ENCODE peak calls at places on chromosome 15, in five cellular contexts. S is breast epithelium, I is frontal cortex, H is lung, Y is SW480. K is an unnamed sample.

GRCh38 chr15:68816158-68816557 is 4.5 kb downstream of the ANP32A start:
- DNase-seq in S (no peak), I (no peak), H (no peak), Y (no peak), K (no peak)

GRCh38 chr15:82890338-82891024 is 62.0 kb downstream of the HOMER2 start:
- DNase-seq in S (no peak), I (no peak), H (no peak), Y (no peak), K (no peak)

GRCh38 chr15:75776075-75776443 is 63.4 kb upstream of the CSPG4 start:
- DNase-seq in S (no peak), I (no peak), H (no peak), Y (peak), K (no peak)

GRCh38 chr15:76711351-76711827 is 193.8 kb downstream of the SCAPER start:
- DNase-seq in S (no peak), I (no peak), H (no peak), Y (peak), K (no peak)

GRCh38 chr15:56832125-56832524 is 86.3 kb upstream of the TCF12 start:
- DNase-seq in S (peak), I (no peak), H (no peak), Y (no peak), K (no peak)

GRCh38 chr15:44265757-44266156 is 22.8 kb upstream of the GOLM2 start:
- DNase-seq in S (no peak), I (no peak), H (no peak), Y (no peak), K (no peak)

GRCh38 chr15:43950551-43950950 is 123.7 kb downstream of the WDR76 start:
- DNase-seq in S (no peak), I (no peak), H (no peak), Y (no peak), K (no peak)

GRCh38 chr15:74337607-74338211 is 29.7 kb downstream of the CYP11A1 start:
- DNase-seq in S (no peak), I (no peak), H (no peak), Y (no peak), K (no peak)

GRCh38 chr15:73924258-73924921 is 1.9 kb upstream of the LOXL1 start:
- DNase-seq in S (no peak), I (peak), H (no peak), Y (no peak), K (no peak)

GRCh38 chr15:35548435-35548834 is 2.5 kb upstream of the DPH6 start:
- DNase-seq in S (no peak), I (no peak), H (no peak), Y (no peak), K (no peak)

GRCh38 chr15:57881361-57881760 is 174.8 kb downstream of the POLR2M start:
- DNase-seq in S (no peak), I (no peak), H (no peak), Y (no peak), K (no peak)

GRCh38 chr15:87681054-87681453 is 575.5 kb downstream of the NTRK3 start:
- DNase-seq in S (no peak), I (no peak), H (no peak), Y (no peak), K (no peak)

GRCh38 chr15:77654975-77655374 is 22.3 kb upstream of the LINGO1 start:
- DNase-seq in S (no peak), I (no peak), H (no peak), Y (peak), K (peak)

GRCh38 chr15:85473455-85473854 is 93.1 kb downstream of the AKAP13 start:
- DNase-seq in S (no peak), I (no peak), H (no peak), Y (no peak), K (no peak)

GRCh38 chr15:74131618-74132191 is 1.3 kb downstream of the ISLR2 start:
- DNase-seq in S (no peak), I (no peak), H (no peak), Y (no peak), K (no peak)

GRCh38 chr15:59524331-59524731 is 86.3 kb downstream of the FAM81A start:
- DNase-seq in S (no peak), I (no peak), H (no peak), Y (no peak), K (no peak)

GRCh38 chr15:69794643-69795461 is 302.9 kb downstream of the TLE3 start:
- DNase-seq in S (no peak), I (no peak), H (peak), Y (peak), K (no peak)

GRCh38 chr15:84594617-84595290 is 6.1 kb upstream of the ZSCAN2 start:
- DNase-seq in S (no peak), I (no peak), H (no peak), Y (no peak), K (no peak)

GRCh38 chr15:48230498-48230897 is 24.4 kb downstream of the SLC12A1 start:
- DNase-seq in S (no peak), I (no peak), H (no peak), Y (no peak), K (no peak)

GRCh38 chr15:39453500-39454073 is 127.3 kb upstream of the THBS1 start:
- DNase-seq in S (no peak), I (no peak), H (no peak), Y (no peak), K (no peak)

GRCh38 chr15:98806275-98806895 is 158.0 kb downstream of the IGF1R start:
- DNase-seq in S (no peak), I (no peak), H (no peak), Y (no peak), K (no peak)

GRCh38 chr15:80152180-80152895 is 461 bp upstream of the FAH start:
- DNase-seq in S (peak), I (peak), H (peak), Y (peak), K (peak)

GRCh38 chr15:70421197-70421482 is 323.4 kb upstream of the TLE3 start:
- DNase-seq in S (no peak), I (no peak), H (peak), Y (no peak), K (no peak)

GRCh38 chr15:49863431-49864205 is 242.8 kb downstream of the DTWD1 start:
- DNase-seq in S (no peak), I (no peak), H (no peak), Y (no peak), K (no peak)

GRCh38 chr15:63856711-63857458 is 23.1 kb upstream of the HERC1 start:
- DNase-seq in S (no peak), I (no peak), H (no peak), Y (no peak), K (no peak)

GRCh38 chr15:25850154-25851111 is 12.7 kb downstream of the ATP10A start:
- DNase-seq in S (peak), I (no peak), H (peak), Y (peak), K (peak)

GRCh38 chr15:51132384-51133139 is 37.9 kb upstream of the TNFAIP8L3 start:
- DNase-seq in S (no peak), I (peak), H (no peak), Y (peak), K (no peak)

GRCh38 chr15:69921626-69922624 is 175.8 kb downstream of the TLE3 start:
- DNase-seq in S (no peak), I (no peak), H (no peak), Y (no peak), K (no peak)

GRCh38 chr15:93141373-93141790 is 52.4 kb upstream of the RGMA start:
- DNase-seq in S (no peak), I (no peak), H (no peak), Y (no peak), K (no peak)

GRCh38 chr15:74383695-74384565 is 16.5 kb upstream of the CYP11A1 start:
- DNase-seq in S (no peak), I (no peak), H (no peak), Y (peak), K (no peak)

GRCh38 chr15:44385344-44385942 is 42.0 kb upstream of the CTDSPL2 start:
- DNase-seq in S (no peak), I (no peak), H (no peak), Y (no peak), K (no peak)

GRCh38 chr15:77456746-77457618 is 36.3 kb downstream of the HMG20A start:
- DNase-seq in S (no peak), I (no peak), H (no peak), Y (no peak), K (no peak)